ENCODE peak calls at places on chromosomes 12 and 14, in seven cellular contexts. A is activated T-cell treated with anti-CD3 and anti-CD28 coated beads for 48 hours, F is OCI-LY7, C is non-pigmented ciliary epithelial cell, V is type B pancreatic cell, Z is iris pigment epithelial cell, P is progenitor cell of endocrine pancreas. S is an unnamed sample.

GRCh38 chr12:108731105-108731865 is at the start of gene CORO1C:
- DNase-seq in F (peak), V (peak), Z (peak), P (peak), A (peak), C (peak), S (peak)

GRCh38 chr12:27517532-27517931 is 6.5 kb upstream of the PPFIBP1 start:
- DNase-seq in A (no peak), V (no peak), P (no peak), C (no peak), Z (no peak), F (no peak), S (no peak)

GRCh38 chr12:64652346-64652745 is 42.1 kb downstream of the RASSF3 start:
- DNase-seq in V (no peak), A (no peak), Z (no peak), C (no peak), P (no peak), F (peak), S (no peak)

GRCh38 chr14:59093889-59094288 is 94.6 kb upstream of the DAAM1 start:
- DNase-seq in Z (no peak), C (no peak), F (no peak), V (no peak), A (no peak), P (no peak), S (no peak)

GRCh38 chr12:642633-643477 is 20.4 kb downstream of the NINJ2 start:
- DNase-seq in V (peak), F (peak), P (peak), Z (peak), C (no peak), A (peak), S (peak)

GRCh38 chr12:81759215-81759991 is at the start of gene PPFIA2:
- DNase-seq in F (no peak), A (peak), Z (peak), P (no peak), C (no peak), V (no peak), S (no peak)

GRCh38 chr12:91272456-91273063 is 89.9 kb upstream of the DCN start:
- DNase-seq in V (no peak), F (no peak), C (no peak), Z (peak), P (no peak), A (no peak), S (no peak)

GRCh38 chr12:7788316-7788689 is 899 bp upstream of the NANOG start:
- DNase-seq in C (no peak), Z (no peak), A (no peak), V (no peak), F (no peak), P (no peak), S (no peak)

GRCh38 chr12:1885605-1886245 is 32.7 kb downstream of the CACNA2D4 start:
- DNase-seq in V (no peak), Z (no peak), P (no peak), F (no peak), A (no peak), C (no peak), S (peak)

GRCh38 chr12:38886064-38886463 is 19.3 kb downstream of the CPNE8 start:
- DNase-seq in F (no peak), V (no peak), A (no peak), P (no peak), C (no peak), Z (peak), S (peak)

GRCh38 chr14:92520102-92520651 is 6.6 kb downstream of the RIN3 start:
- DNase-seq in A (no peak), V (no peak), Z (no peak), F (no peak), P (no peak), C (no peak), S (no peak)

GRCh38 chr12:19884081-19884480 is 444.8 kb downstream of the AEBP2 start:
- DNase-seq in C (no peak), V (no peak), F (no peak), P (no peak), A (no peak), Z (no peak), S (no peak)

GRCh38 chr12:49982246-49983229 is 9.8 kb downstream of the AQP6 start:
- DNase-seq in C (no peak), Z (peak), V (no peak), F (no peak), A (no peak), P (no peak), S (no peak)

GRCh38 chr12:6827982-6828670 is at the start of gene P3H3:
- DNase-seq in A (no peak), P (no peak), F (peak), V (no peak), Z (peak), C (no peak), S (peak)

GRCh38 chr12:78878447-78878846 is 13.9 kb downstream of the SYT1 start:
- DNase-seq in Z (no peak), V (no peak), F (no peak), P (no peak), A (no peak), C (no peak), S (no peak)

GRCh38 chr12:2794736-2795289 is at the start of gene FKBP4:
- DNase-seq in C (no peak), F (peak), V (peak), Z (peak), A (peak), P (peak), S (peak)

GRCh38 chr14:100755649-100756048 is 29.0 kb downstream of the DLK1 start:
- DNase-seq in A (no peak), P (no peak), V (no peak), Z (no peak), F (no peak), C (no peak), S (no peak)

GRCh38 chr12:69988601-69989194 is 163.7 kb downstream of the MYRFL start:
- DNase-seq in F (no peak), Z (peak), C (peak), A (no peak), V (no peak), P (no peak), S (no peak)

GRCh38 chr12:26113194-26113654 is 11.6 kb downstream of the BHLHE41 start:
- DNase-seq in A (no peak), F (no peak), V (no peak), C (no peak), P (no peak), Z (no peak), S (no peak)

GRCh38 chr12:45191239-45191638 is 24.7 kb upstream of the ANO6 start:
- DNase-seq in A (no peak), V (no peak), C (peak), F (no peak), Z (peak), P (no peak), S (no peak)

GRCh38 chr12:44246481-44247105 is 410.7 kb downstream of the TMEM117 start:
- DNase-seq in V (no peak), F (no peak), P (no peak), A (no peak), Z (no peak), C (no peak), S (no peak)

GRCh38 chr12:79407671-79408622 is 282.8 kb downstream of the PAWR start:
- DNase-seq in F (peak), P (peak), Z (peak), V (no peak), A (no peak), C (peak), S (peak)

GRCh38 chr14:75170797-75171196 is 5.6 kb downstream of the TMED10 start:
- DNase-seq in A (no peak), V (no peak), F (no peak), C (no peak), P (no peak), Z (peak), S (no peak)

GRCh38 chr12:125549836-125550235 is 484.6 kb downstream of the AACS start:
- DNase-seq in Z (no peak), P (no peak), C (no peak), A (no peak), V (no peak), F (peak), S (no peak)

GRCh38 chr12:116102019-116102418 is 175.5 kb downstream of the MED13L start:
- DNase-seq in C (no peak), Z (no peak), P (no peak), F (no peak), V (no peak), A (no peak), S (no peak)

GRCh38 chr14:88270781-88271180 is 52.3 kb downstream of the KCNK10 start:
- DNase-seq in V (no peak), P (no peak), F (no peak), A (no peak), Z (no peak), C (no peak), S (peak)

GRCh38 chr12:89700191-89700810 is 8.3 kb downstream of the ATP2B1 start:
- DNase-seq in Z (no peak), F (no peak), A (no peak), C (no peak), V (no peak), P (no peak), S (no peak)

GRCh38 chr12:41507286-41507685 is 319.2 kb downstream of the PDZRN4 start:
- DNase-seq in V (no peak), Z (no peak), P (no peak), F (no peak), A (no peak), C (no peak), S (no peak)

GRCh38 chr12:124953689-124954405 is 35.1 kb downstream of the DHX37 start:
- DNase-seq in P (no peak), V (no peak), A (no peak), C (no peak), Z (no peak), F (no peak), S (peak)

GRCh38 chr12:67989184-67989965 is at the start of gene IFNG-AS1:
- DNase-seq in A (no peak), C (no peak), P (no peak), F (peak), V (no peak), Z (no peak), S (no peak)

GRCh38 chr14:55869397-55870049 is 248.7 kb upstream of the PELI2 start:
- DNase-seq in F (no peak), V (no peak), Z (no peak), P (no peak), A (no peak), C (no peak), S (no peak)

GRCh38 chr12:40054554-40055226 is 51.2 kb downstream of the SLC2A13 start:
- DNase-seq in C (peak), Z (peak), P (no peak), A (no peak), V (no peak), F (no peak), S (no peak)

GRCh38 chr12:43805149-43805856 is 814 bp downstream of the TWF1 start:
- DNase-seq in P (no peak), V (no peak), F (peak), Z (no peak), C (no peak), A (no peak), S (peak)

GRCh38 chr12:79691299-79692248 is 810 bp upstream of the PAWR start:
- DNase-seq in C (peak), Z (peak), P (no peak), A (no peak), F (no peak), V (no peak), S (peak)

GRCh38 chr12:57226588-57227314 is 2.8 kb upstream of the SHMT2 start:
- DNase-seq in F (peak), V (no peak), C (no peak), P (no peak), A (no peak), Z (no peak), S (no peak)

GRCh38 chr12:110776410-110776809 is 33.7 kb upstream of the PPP1CC start:
- DNase-seq in A (peak), C (no peak), F (peak), P (no peak), Z (no peak), V (no peak), S (no peak)

GRCh38 chr12:13091831-13092230 is 11.6 kb downstream of the GSG1 start:
- DNase-seq in V (no peak), F (no peak), P (no peak), A (no peak), Z (no peak), C (no peak), S (no peak)